ENCODE peak calls at places on chromosomes 11 and 22, in ten cellular contexts. R is epithelial cell of proximal tubule, Z is non-pigmented ciliary epithelial cell, V is HT1080, K is GM12891, D is NCI-H510A treated with DMSO at 0.1 percent for 48 hours, T is HFFc6, J is occipital lobe, C is brain microvascular endothelial cell, S is psoas muscle. G is an unnamed sample.

GRCh38 chr11:134008593-134008992 is 51.8 kb upstream of the IGSF9B start:
- DNase-seq in R (no peak), Z (no peak), V (no peak), K (no peak), D (no peak), T (no peak), J (no peak), C (no peak), S (no peak), G (no peak)

GRCh38 chr11:118281284-118281683 is 17.2 kb upstream of the MPZL2 start:
- DNase-seq in R (no peak), Z (no peak), V (no peak), K (no peak), D (no peak), T (no peak), J (no peak), C (no peak), S (no peak), G (no peak)

GRCh38 chr11:121696177-121696863 is 243.6 kb upstream of the SORL1-AS1 start:
- DNase-seq in R (no peak), Z (no peak), V (no peak), K (no peak), D (no peak), T (no peak), J (peak; percentile 48), C (no peak), S (no peak), G (peak; percentile 32)

GRCh38 chr11:6315811-6316425 is 4.4 kb downstream of the CAVIN3 start:
- DNase-seq in R (no peak), Z (no peak), V (peak; percentile 27), K (peak; percentile 39), D (peak; percentile 23), T (peak; percentile 42), J (no peak), C (peak; percentile 57), S (peak; percentile 72), G (peak; percentile 71)

GRCh38 chr11:121446752-121447156 is 5.4 kb upstream of the SORL1 start:
- DNase-seq in R (no peak), Z (no peak), V (peak; percentile 25), K (no peak), D (no peak), T (no peak), J (no peak), C (no peak), S (no peak), G (no peak)

GRCh38 chr11:122253541-122254317 is 137.7 kb upstream of the BLID start:
- DNase-seq in R (no peak), Z (no peak), V (no peak), K (no peak), D (no peak), T (no peak), J (no peak), C (no peak), S (no peak), G (no peak)

GRCh38 chr22:27797793-27798525 is 3.6 kb downstream of the MN1 start:
- DNase-seq in R (no peak), Z (no peak), V (no peak), K (no peak), D (no peak), T (no peak), J (no peak), C (no peak), S (peak; percentile 81), G (no peak)

GRCh38 chr11:121884601-121885000 is 231.4 kb downstream of the BLID start:
- DNase-seq in R (no peak), Z (no peak), V (peak; percentile 28), K (no peak), D (no peak), T (no peak), J (no peak), C (no peak), S (no peak), G (no peak)

GRCh38 chr11:133937015-133937414 is 19.8 kb downstream of the IGSF9B start:
- DNase-seq in R (no peak), Z (no peak), V (no peak), K (no peak), D (no peak), T (no peak), J (no peak), C (no peak), S (no peak), G (no peak)

GRCh38 chr11:70522261-70522612 is 123.9 kb downstream of the CTTN start:
- DNase-seq in R (no peak), Z (no peak), V (no peak), K (no peak), D (no peak), T (no peak), J (no peak), C (no peak), S (no peak), G (no peak)

GRCh38 chr22:46297151-46297819 is 615 bp downstream of the GTSE1 start:
- DNase-seq in R (no peak), Z (no peak), V (peak; percentile 42), K (no peak), D (no peak), T (peak; percentile 51), J (no peak), C (peak; percentile 20), S (no peak), G (peak; percentile 50)

GRCh38 chr22:38798496-38798895 is 4.6 kb upstream of the DNAL4 start:
- DNase-seq in R (no peak), Z (no peak), V (no peak), K (no peak), D (no peak), T (no peak), J (no peak), C (no peak), S (no peak), G (no peak)

GRCh38 chr11:84887055-84887629 is 740.0 kb downstream of the DLG2 start:
- DNase-seq in R (no peak), Z (no peak), V (no peak), K (no peak), D (no peak), T (no peak), J (no peak), C (no peak), S (no peak), G (no peak)

GRCh38 chr22:46076651-46077339 is 73.5 kb upstream of the PPARA start:
- DNase-seq in R (no peak), Z (no peak), V (peak; percentile 71), K (no peak), D (no peak), T (peak; percentile 71), J (no peak), C (no peak), S (peak; percentile 74), G (peak; percentile 68)

GRCh38 chr11:28690746-28691145 is 582.6 kb downstream of the METTL15 start:
- DNase-seq in R (no peak), Z (no peak), V (no peak), K (no peak), D (no peak), T (no peak), J (no peak), C (no peak), S (no peak), G (no peak)

GRCh38 chr22:45296628-45297297 is 12.0 kb downstream of the UPK3A start:
- DNase-seq in R (no peak), Z (no peak), V (no peak), K (peak; percentile 37), D (no peak), T (no peak), J (no peak), C (no peak), S (no peak), G (no peak)

GRCh38 chr22:16915711-16916110 is 90.5 kb upstream of the XKR3 start:
- DNase-seq in R (peak; percentile 25), Z (no peak), V (peak; percentile 91), K (no peak), D (no peak), T (no peak), J (no peak), C (no peak), S (no peak), G (no peak)

GRCh38 chr11:34331329-34331728 is 26.5 kb downstream of the ABTB2 start:
- DNase-seq in R (no peak), Z (no peak), V (peak; percentile 95), K (no peak), D (peak; percentile 14), T (peak; percentile 82), J (no peak), C (peak; percentile 56), S (no peak), G (no peak)

GRCh38 chr11:36996795-36997194 is 398.8 kb upstream of the RAG2 start:
- DNase-seq in R (no peak), Z (no peak), V (peak; percentile 1), K (no peak), D (no peak), T (no peak), J (no peak), C (no peak), S (no peak), G (no peak)

GRCh38 chr11:69704508-69705245 is 855 bp upstream of the FGF19 start:
- DNase-seq in R (no peak), Z (no peak), V (no peak), K (no peak), D (peak; percentile 14), T (no peak), J (no peak), C (no peak), S (no peak), G (no peak)

GRCh38 chr11:11117730-11118129 is 235.3 kb downstream of the CSNK2A3 start:
- DNase-seq in R (no peak), Z (no peak), V (no peak), K (no peak), D (peak; percentile 55), T (no peak), J (no peak), C (no peak), S (no peak), G (no peak)

GRCh38 chr11:30431127-30431814 is 108.4 kb downstream of the ARL14EP start:
- DNase-seq in R (no peak), Z (no peak), V (no peak), K (no peak), D (no peak), T (no peak), J (no peak), C (no peak), S (no peak), G (no peak)

GRCh38 chr11:17272823-17273222 is 3.7 kb upstream of the NUCB2 start:
- DNase-seq in R (no peak), Z (no peak), V (no peak), K (no peak), D (no peak), T (no peak), J (no peak), C (no peak), S (no peak), G (no peak)

GRCh38 chr22:30694171-30694637 is 470 bp upstream of the OSBP2 start:
- DNase-seq in R (no peak), Z (no peak), V (peak; percentile 15), K (no peak), D (peak; percentile 51), T (no peak), J (peak; percentile 34), C (no peak), S (peak; percentile 76), G (peak; percentile 69)

GRCh38 chr11:17014321-17014773 is at the start of gene PLEKHA7:
- DNase-seq in R (no peak), Z (no peak), V (no peak), K (peak; percentile 35), D (peak; percentile 14), T (no peak), J (no peak), C (no peak), S (no peak), G (peak; percentile 42)

GRCh38 chr22:20613301-20613700 is 105.9 kb downstream of the MED15 start:
- DNase-seq in R (no peak), Z (no peak), V (no peak), K (no peak), D (no peak), T (no peak), J (no peak), C (no peak), S (no peak), G (no peak)

GRCh38 chr11:1881442-1882264 is 10.0 kb downstream of the PRR33 start:
- DNase-seq in R (no peak), Z (no peak), V (no peak), K (peak; percentile 14), D (no peak), T (no peak), J (no peak), C (no peak), S (peak; percentile 87), G (peak; percentile 86)

GRCh38 chr11:122754028-122754427 is 84.3 kb upstream of the CRTAM start:
- DNase-seq in R (no peak), Z (no peak), V (no peak), K (no peak), D (no peak), T (no peak), J (no peak), C (no peak), S (no peak), G (no peak)